ENCODE peak calls at places on chromosome 14, in four cellular contexts. N, P, D and H are unnamed samples. For H3K27me3, the result is how much of the 10 kb centered on the place peaks cover.

GRCh38 chr14:75431011-75431410 is 3.2 kb downstream of the JDP2 start:
- DNase-seq in N (no peak), P (no peak), D (no peak), H (no peak)

GRCh38 chr14:71246539-71246938 is 339.3 kb downstream of the PCNX1 start:
- DNase-seq in N (no peak), P (no peak), D (no peak), H (no peak)

GRCh38 chr14:57408634-57409033 is 18.2 kb downstream of the NAA30 start:
- DNase-seq in N (no peak), P (no peak), D (no peak), H (no peak)

GRCh38 chr14:104926619-104927431 is 2.1 kb downstream of the PLD4 start:
- DNase-seq in N (no peak), P (no peak), D (no peak), H (no peak)

GRCh38 chr14:51921026-51921425 is 60.6 kb downstream of the GNG2 start:
- DNase-seq in N (no peak), P (no peak), D (peak), H (no peak)

GRCh38 chr14:72608391-72609204 is 285.3 kb downstream of the DPF3 start:
- DNase-seq in N (no peak), P (peak), D (peak), H (no peak)

GRCh38 chr14:85243306-85243705 is 286.6 kb upstream of the FLRT2 start:
- DNase-seq in N (no peak), P (no peak), D (no peak), H (no peak)

GRCh38 chr14:78074546-78074945 is 95.6 kb upstream of the NRXN3 start:
- DNase-seq in N (no peak), P (no peak), D (peak), H (no peak)

GRCh38 chr14:29627141-29627540 is 300.5 kb downstream of the PRKD1 start:
- DNase-seq in N (no peak), P (no peak), D (peak), H (no peak)

GRCh38 chr14:78638926-78639325 is 468.8 kb downstream of the NRXN3 start:
- DNase-seq in N (no peak), P (no peak), D (no peak), H (no peak)

GRCh38 chr14:97299661-97300060 is 502.5 kb downstream of the VRK1 start:
- DNase-seq in N (peak), P (no peak), D (no peak), H (no peak)

GRCh38 chr14:92785601-92786426 is 8.3 kb upstream of the GOLGA5 start:
- DNase-seq in N (no peak), P (no peak), D (peak), H (no peak)

GRCh38 chr14:66216763-66217162 is 269.4 kb upstream of the CCDC196 start:
- DNase-seq in N (peak), P (no peak), D (no peak), H (no peak)

GRCh38 chr14:85093631-85094330 is 436.2 kb upstream of the FLRT2 start:
- DNase-seq in N (no peak), P (no peak), D (peak), H (no peak)

GRCh38 chr14:35044939-35045797 is 904 bp upstream of the FAM177A1 start:
- DNase-seq in N (no peak), P (no peak), D (peak), H (no peak)

GRCh38 chr14:62939970-62940369 is 105.3 kb downstream of the KCNH5 start:
- DNase-seq in N (no peak), P (no peak), D (no peak), H (no peak)

GRCh38 chr14:63492391-63492790 is 50.8 kb downstream of the PPP2R5E start:
- DNase-seq in N (no peak), P (no peak), D (peak), H (no peak)

GRCh38 chr14:20682435-20683124 is 1.8 kb upstream of the RNASE4 start:
- DNase-seq in N (peak), P (peak), D (peak), H (peak)

GRCh38 chr14:105444859-105445258 is 25.2 kb downstream of the MTA1 start:
- DNase-seq in N (no peak), P (no peak), D (no peak), H (no peak)

GRCh38 chr14:90658541-90658967 is 157.7 kb downstream of the TTC7B start:
- DNase-seq in N (no peak), P (peak), D (peak), H (no peak)

GRCh38 chr14:104395276-104395675 is 184.3 kb upstream of the C14orf180 start:
- DNase-seq in N (no peak), P (no peak), D (no peak), H (no peak)

GRCh38 chr14:36070056-36071043 is 106.2 kb downstream of the PTCSC3 start:
- DNase-seq in N (peak), P (peak), D (peak), H (peak)

GRCh38 chr14:91315844-91316267 is 71.4 kb upstream of the GPR68 start:
- DNase-seq in N (no peak), P (no peak), D (no peak), H (no peak)

GRCh38 chr14:42628591-42628990 is 1021.9 kb downstream of the LRFN5 start:
- DNase-seq in N (no peak), P (no peak), D (no peak), H (no peak)

GRCh38 chr14:20934148-20934762 is 21.0 kb upstream of the RNASE2 start:
- DNase-seq in N (peak), P (peak), D (no peak), H (peak)

GRCh38 chr14:63267171-63267570 is 51.6 kb downstream of the GPHB5 start:
- DNase-seq in N (no peak), P (no peak), D (peak), H (no peak)

GRCh38 chr14:57962293-57962996 is 96.6 kb upstream of the SLC35F4 start:
- DNase-seq in N (peak), P (peak), D (no peak), H (peak)

GRCh38 chr14:100617715-100618693 is 30.8 kb upstream of the BEGAIN start:
- DNase-seq in N (no peak), P (no peak), D (no peak), H (no peak)

GRCh38 chr14:100618763-100619320 is 31.6 kb upstream of the BEGAIN start:
- DNase-seq in N (no peak), P (no peak), D (no peak), H (no peak)

GRCh38 chr14:100621806-100622205 is 34.6 kb upstream of the BEGAIN start:
- DNase-seq in N (no peak), P (no peak), D (no peak), H (no peak)

GRCh38 chr14:100620437-100621100 is 33.4 kb upstream of the BEGAIN start:
- DNase-seq in N (no peak), P (no peak), D (no peak), H (no peak)

GRCh38 chr14:100619382-100620305 is 32.4 kb upstream of the BEGAIN start:
- DNase-seq in N (no peak), P (no peak), D (no peak), H (no peak)
- H3K27me3 ChIP-seq in N (under half), P (under half), D (under half), H (under half)

GRCh38 chr14:54105898-54106297 is 149.3 kb upstream of the BMP4 start:
- DNase-seq in N (no peak), P (no peak), D (no peak), H (no peak)

GRCh38 chr14:54106802-54107377 is 150.3 kb upstream of the BMP4 start:
- DNase-seq in N (peak), P (no peak), D (peak), H (peak)

GRCh38 chr14:54105406-54105805 is 148.8 kb upstream of the BMP4 start:
- DNase-seq in N (no peak), P (no peak), D (no peak), H (no peak)

GRCh38 chr14:54108481-54109471 is 152.2 kb upstream of the BMP4 start:
- DNase-seq in N (no peak), P (no peak), D (peak), H (no peak)

DNA sequence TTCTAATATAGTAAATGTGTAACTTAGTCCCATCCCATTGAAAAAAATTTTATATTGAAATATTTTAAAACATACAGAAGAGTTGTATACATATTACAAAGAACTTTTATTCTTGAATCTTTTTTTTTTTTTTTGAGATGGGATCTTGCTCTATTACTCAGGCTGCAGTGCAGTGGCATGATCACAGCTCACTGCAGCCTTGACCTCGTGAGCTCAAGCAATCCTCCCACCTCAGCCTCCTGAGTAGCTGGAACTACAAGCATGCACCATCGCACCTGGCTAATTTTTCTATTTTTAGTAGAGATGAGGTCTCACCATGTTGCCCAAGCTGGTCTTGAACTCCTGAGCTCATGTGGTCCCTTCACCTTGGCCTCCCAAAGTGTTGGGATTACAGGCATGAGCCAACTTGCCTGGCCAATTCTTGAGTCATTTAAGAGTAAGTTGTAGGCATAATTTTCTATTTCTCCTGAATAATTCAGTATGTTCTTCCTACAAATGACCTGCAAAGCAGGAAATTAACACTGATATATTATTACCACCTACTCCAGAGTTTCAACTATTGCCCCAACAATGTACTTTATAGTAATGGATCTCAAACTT is 153.0 kb upstream of the BMP4 start:
- DNase-seq in N (no peak), P (no peak), D (no peak), H (no peak)
- H3K27ac ChIP-seq in N (no peak), P (no peak), D (peak), H (no peak)

DNA sequence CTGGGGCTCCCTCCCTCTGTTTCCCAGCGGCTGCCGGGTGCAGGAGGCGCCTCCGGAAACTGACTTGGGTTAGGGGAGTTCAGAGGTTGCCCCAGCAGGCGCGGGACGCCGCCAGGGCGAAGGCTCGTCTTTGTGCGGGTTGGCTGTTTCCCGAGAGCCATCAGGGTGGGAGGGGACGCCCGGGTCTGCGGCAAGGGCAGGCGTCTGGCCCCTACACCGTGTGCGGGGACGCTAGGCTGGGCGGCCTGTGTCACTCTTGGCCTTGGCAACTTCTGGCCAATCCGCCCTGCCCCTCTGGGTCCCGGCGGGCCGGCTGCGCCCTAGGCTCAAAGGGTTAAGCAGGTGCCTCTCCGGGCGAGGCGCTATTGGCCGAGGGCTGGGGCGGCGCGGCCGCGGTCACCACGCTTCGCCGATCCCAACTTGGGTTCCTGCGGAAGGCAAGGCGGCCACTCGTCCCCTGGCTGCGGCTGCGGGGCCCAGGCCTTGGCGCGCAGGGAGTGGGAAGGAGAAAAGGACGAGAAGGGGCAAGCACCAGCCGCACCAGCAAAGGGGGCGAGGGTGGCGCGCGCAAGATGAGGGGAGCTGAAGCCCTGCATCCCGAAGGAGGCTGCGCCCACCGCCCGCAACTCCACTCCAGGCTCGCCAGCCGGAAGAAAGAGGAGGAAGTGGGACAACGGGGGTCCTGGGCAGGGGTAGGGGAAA is 5.6 kb upstream of the NPAS3 start:
- DNase-seq in N (peak), P (peak), D (no peak), H (peak)
- H2AFZ ChIP-seq in N (peak), P (peak), D (peak), H (peak)

DNA sequence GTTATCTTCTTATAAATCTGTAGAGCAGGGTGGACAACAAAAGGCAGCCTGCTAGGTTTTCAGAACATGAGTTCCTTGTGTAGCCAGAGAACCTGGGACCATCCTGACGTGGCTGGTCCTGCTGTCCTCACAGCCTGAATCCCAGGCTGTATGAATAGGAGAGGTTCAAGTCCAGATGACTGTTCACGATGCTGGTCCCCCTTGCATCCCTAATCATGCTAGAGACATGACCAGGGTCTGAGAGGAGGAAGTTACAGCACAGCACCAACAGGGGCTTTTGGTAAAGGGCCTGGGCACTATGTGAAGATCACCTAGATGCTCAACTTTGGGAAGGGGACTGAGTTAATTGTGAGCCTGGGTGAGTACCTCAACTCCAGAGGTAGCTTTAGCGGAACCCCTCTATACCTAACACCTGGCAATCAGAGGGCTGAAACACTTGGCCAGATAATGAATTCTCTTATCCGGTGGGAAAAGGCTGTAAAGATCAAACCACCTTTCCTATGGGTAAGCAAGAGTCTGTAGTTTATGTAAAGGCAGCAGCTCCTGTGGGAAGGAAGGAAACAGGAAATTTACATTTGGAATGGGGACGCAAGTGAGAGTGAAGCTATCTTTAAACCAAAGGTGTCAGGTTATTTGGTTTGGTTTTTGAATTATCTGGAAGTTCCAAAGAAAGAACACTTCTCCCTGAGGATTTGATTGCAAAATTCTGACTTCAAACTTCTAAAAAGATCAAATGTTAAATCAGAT is 112.8 kb downstream of the DAD1 start:
- DNase-seq in N (no peak), P (no peak), D (no peak), H (no peak)
- H3K27me3 ChIP-seq in N (under half), P (under half), D (under half), H (under half)

DNA sequence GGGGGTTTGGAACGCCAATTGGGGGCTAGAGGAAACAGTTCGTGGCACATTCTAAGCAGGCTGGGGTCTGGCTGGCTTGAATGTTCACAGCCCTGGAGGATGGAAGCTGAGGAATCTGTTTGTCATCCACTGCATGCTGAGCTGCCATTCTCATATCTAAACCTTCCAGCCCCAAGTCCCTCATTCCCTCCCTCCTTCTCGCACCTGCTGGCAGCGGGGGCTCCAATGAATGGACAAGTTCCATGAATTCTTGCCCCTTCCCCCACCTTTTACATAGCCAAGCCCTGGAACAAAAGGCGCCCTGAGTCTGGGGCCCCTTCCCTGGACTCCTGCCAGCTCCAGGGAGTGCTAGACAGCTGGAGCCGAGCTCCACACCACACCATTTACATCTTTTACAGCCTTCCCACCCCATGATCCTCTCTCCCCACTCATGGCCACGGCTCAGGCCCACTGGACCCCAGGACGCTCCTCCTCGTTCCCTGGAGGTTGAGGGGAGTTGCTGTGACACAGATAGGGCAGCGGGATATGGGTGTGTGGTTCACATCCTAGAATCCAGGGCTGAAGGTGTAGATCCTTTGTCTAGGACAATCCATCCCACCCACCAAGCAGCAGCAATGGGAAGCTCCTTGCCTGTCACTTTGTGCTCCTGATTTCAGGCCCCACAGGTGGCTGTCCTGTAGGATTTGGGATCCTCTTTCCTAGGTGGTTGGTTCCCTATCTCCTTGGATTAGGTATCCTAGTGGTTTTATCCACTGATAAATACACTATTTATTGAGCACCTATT is 21.7 kb upstream of the VRTN start:
- DNase-seq in N (peak), P (peak), D (no peak), H (peak)
- H3K27ac ChIP-seq in N (peak), P (peak), D (no peak), H (peak)

DNA sequence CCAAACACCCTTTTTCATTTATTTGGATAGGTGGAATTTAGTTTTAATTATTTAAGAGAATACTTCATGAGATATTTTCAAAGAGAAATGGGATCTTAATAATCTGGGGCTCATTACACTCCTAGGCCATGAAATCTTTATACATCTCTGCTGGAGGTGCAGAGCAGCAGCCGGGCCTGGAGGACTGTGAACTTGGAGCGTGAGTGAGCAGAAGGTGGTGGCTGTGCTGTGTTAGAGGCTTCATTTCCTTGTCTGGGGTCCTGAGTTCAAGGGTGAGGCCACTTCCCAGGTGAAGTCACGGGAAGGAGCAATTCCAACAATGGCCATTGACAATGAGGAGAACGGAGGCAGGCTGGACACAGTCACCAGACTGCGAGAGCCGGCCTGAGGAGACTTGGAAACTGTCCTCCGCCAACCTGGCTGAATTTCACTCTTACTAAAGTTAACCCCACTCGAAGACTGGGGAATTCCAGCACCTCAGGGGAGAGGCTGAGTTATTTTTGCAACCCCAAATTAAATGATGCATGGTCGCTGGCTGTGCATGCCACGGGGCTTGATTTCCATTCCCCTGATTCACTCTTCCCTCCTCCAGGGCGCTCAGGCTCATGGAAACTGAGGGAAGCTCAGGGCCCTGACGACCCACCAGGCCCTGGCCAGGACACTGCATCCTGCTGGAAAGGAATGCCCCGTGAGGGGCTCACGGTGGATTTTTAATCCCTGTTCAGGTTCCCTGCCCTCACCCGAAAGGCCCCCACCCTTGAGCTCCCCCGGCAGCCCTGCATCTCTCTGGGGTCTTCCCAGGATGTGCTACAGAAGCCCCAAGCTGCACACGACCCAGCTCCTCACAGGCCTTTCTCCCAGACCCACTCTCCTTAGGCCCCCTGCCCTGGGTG is 22.6 kb upstream of the TRAF3 start:
- DNase-seq in N (no peak), P (no peak), D (no peak), H (no peak)
- H2AFZ ChIP-seq in N (no peak), P (no peak), D (no peak), H (no peak)

GRCh38 chr14:99267871-99268775 is 3.9 kb downstream of the BCL11B start:
- DNase-seq in N (no peak), P (no peak), D (no peak), H (no peak)

GRCh38 chr14:99268776-99269510 is 3.1 kb downstream of the BCL11B start:
- DNase-seq in N (peak), P (no peak), D (no peak), H (no peak)

GRCh38 chr14:99264691-99265090 is 7.3 kb downstream of the BCL11B start:
- DNase-seq in N (no peak), P (no peak), D (no peak), H (no peak)

GRCh38 chr14:99265571-99265970 is 6.4 kb downstream of the BCL11B start:
- DNase-seq in N (no peak), P (no peak), D (no peak), H (no peak)

GRCh38 chr14:99266181-99267178 is 5.5 kb downstream of the BCL11B start:
- DNase-seq in N (peak), P (peak), D (peak), H (no peak)
- H3K27me3 ChIP-seq in N (half or more), P (under half), D (half or more), H (under half)